ENCODE peak calls at places on chromosome 9, in six cellular contexts. One of them, this sample, is unnamed. For H3K27me3, the result is how much of the 10 kb centered on the place peaks cover.

GRCh38 chr9:88775037-88775471 is 216.2 kb upstream of the S1PR3 start:
- DNase-seq in left ventricle myocardium inferior: no peak
- DNase-seq in effector memory CD4-positive, alpha-beta T cell: no peak
- DNase-seq in NT2/D1: no peak
- DNase-seq in breast epithelium: no peak
- DNase-seq in lower lobe of right lung: no peak
- DNase-seq in this sample: peak

GRCh38 chr9:16207161-16207560 is 654.3 kb downstream of the CCDC171 start:
- DNase-seq in effector memory CD4-positive, alpha-beta T cell: no peak
- DNase-seq in NT2/D1: no peak
- DNase-seq in lower lobe of right lung: no peak
- DNase-seq in left ventricle myocardium inferior: peak
- DNase-seq in breast epithelium: no peak
- DNase-seq in this sample: peak

GRCh38 chr9:21752003-21752402 is 50.4 kb upstream of the MTAP start:
- DNase-seq in breast epithelium: no peak
- DNase-seq in NT2/D1: peak
- DNase-seq in lower lobe of right lung: no peak
- DNase-seq in left ventricle myocardium inferior: no peak
- DNase-seq in effector memory CD4-positive, alpha-beta T cell: no peak
- DNase-seq in this sample: no peak

GRCh38 chr9:122900791-122901190 is 4.4 kb downstream of the RC3H2 start:
- DNase-seq in lower lobe of right lung: no peak
- DNase-seq in NT2/D1: no peak
- DNase-seq in breast epithelium: no peak
- DNase-seq in effector memory CD4-positive, alpha-beta T cell: no peak
- DNase-seq in left ventricle myocardium inferior: no peak
- DNase-seq in this sample: no peak

GRCh38 chr9:94717656-94718225 is 8.8 kb upstream of the AOPEP start:
- DNase-seq in NT2/D1: no peak
- DNase-seq in breast epithelium: no peak
- DNase-seq in lower lobe of right lung: no peak
- DNase-seq in left ventricle myocardium inferior: no peak
- DNase-seq in effector memory CD4-positive, alpha-beta T cell: no peak
- DNase-seq in this sample: no peak

GRCh38 chr9:79134654-79135053 is 437.1 kb upstream of the TLE4 start:
- DNase-seq in breast epithelium: no peak
- DNase-seq in lower lobe of right lung: no peak
- DNase-seq in effector memory CD4-positive, alpha-beta T cell: no peak
- DNase-seq in NT2/D1: peak
- DNase-seq in left ventricle myocardium inferior: no peak
- DNase-seq in this sample: peak

GRCh38 chr9:87421734-87422133 is 75.9 kb upstream of the DAPK1 start:
- DNase-seq in left ventricle myocardium inferior: no peak
- DNase-seq in lower lobe of right lung: no peak
- DNase-seq in NT2/D1: no peak
- DNase-seq in effector memory CD4-positive, alpha-beta T cell: no peak
- DNase-seq in breast epithelium: no peak
- DNase-seq in this sample: no peak

GRCh38 chr9:134980516-134980915 is 62.8 kb upstream of the FCN1 start:
- DNase-seq in breast epithelium: no peak
- DNase-seq in effector memory CD4-positive, alpha-beta T cell: no peak
- DNase-seq in lower lobe of right lung: no peak
- DNase-seq in NT2/D1: no peak
- DNase-seq in left ventricle myocardium inferior: no peak
- DNase-seq in this sample: no peak

GRCh38 chr9:112867275-112867991 is 23.2 kb downstream of the SLC46A2 start:
- DNase-seq in NT2/D1: no peak
- DNase-seq in breast epithelium: no peak
- DNase-seq in left ventricle myocardium inferior: no peak
- DNase-seq in effector memory CD4-positive, alpha-beta T cell: no peak
- DNase-seq in lower lobe of right lung: peak
- DNase-seq in this sample: peak

GRCh38 chr9:115084709-115085108 is 33.2 kb downstream of the TNC start:
- DNase-seq in breast epithelium: no peak
- DNase-seq in NT2/D1: no peak
- DNase-seq in left ventricle myocardium inferior: no peak
- DNase-seq in effector memory CD4-positive, alpha-beta T cell: no peak
- DNase-seq in lower lobe of right lung: no peak
- DNase-seq in this sample: no peak

GRCh38 chr9:136942881-136943230 is 1.7 kb downstream of the FBXW5 start:
- DNase-seq in breast epithelium: no peak
- DNase-seq in lower lobe of right lung: no peak
- DNase-seq in NT2/D1: no peak
- DNase-seq in effector memory CD4-positive, alpha-beta T cell: no peak
- DNase-seq in left ventricle myocardium inferior: no peak
- DNase-seq in this sample: no peak

GRCh38 chr9:137083418-137084004 is 3.3 kb upstream of the MAN1B1 start:
- DNase-seq in left ventricle myocardium inferior: no peak
- DNase-seq in NT2/D1: no peak
- DNase-seq in breast epithelium: no peak
- DNase-seq in effector memory CD4-positive, alpha-beta T cell: no peak
- DNase-seq in lower lobe of right lung: no peak
- DNase-seq in this sample: peak

GRCh38 chr9:109904666-109905065 is 124.7 kb downstream of the PALM2AKAP2 start:
- DNase-seq in lower lobe of right lung: no peak
- DNase-seq in effector memory CD4-positive, alpha-beta T cell: no peak
- DNase-seq in NT2/D1: no peak
- DNase-seq in left ventricle myocardium inferior: no peak
- DNase-seq in breast epithelium: no peak
- DNase-seq in this sample: no peak

GRCh38 chr9:114446672-114447450 is 58.4 kb downstream of the WHRN start:
- DNase-seq in lower lobe of right lung: no peak
- DNase-seq in breast epithelium: no peak
- DNase-seq in NT2/D1: no peak
- DNase-seq in effector memory CD4-positive, alpha-beta T cell: no peak
- DNase-seq in left ventricle myocardium inferior: no peak
- DNase-seq in this sample: no peak

GRCh38 chr9:95239071-95239470 is 78.4 kb downstream of the FANCC start:
- DNase-seq in effector memory CD4-positive, alpha-beta T cell: no peak
- DNase-seq in left ventricle myocardium inferior: no peak
- DNase-seq in NT2/D1: no peak
- DNase-seq in lower lobe of right lung: no peak
- DNase-seq in breast epithelium: no peak
- DNase-seq in this sample: no peak

GRCh38 chr9:27590636-27591035 is 17.4 kb upstream of the C9orf72 start:
- DNase-seq in lower lobe of right lung: no peak
- DNase-seq in left ventricle myocardium inferior: no peak
- DNase-seq in NT2/D1: no peak
- DNase-seq in effector memory CD4-positive, alpha-beta T cell: no peak
- DNase-seq in breast epithelium: no peak
- DNase-seq in this sample: no peak

GRCh38 chr9:89234636-89235035 is 56.0 kb upstream of the SHC3 start:
- DNase-seq in left ventricle myocardium inferior: no peak
- DNase-seq in lower lobe of right lung: peak
- DNase-seq in NT2/D1: peak
- DNase-seq in effector memory CD4-positive, alpha-beta T cell: no peak
- DNase-seq in breast epithelium: no peak
- DNase-seq in this sample: no peak

GRCh38 chr9:111940697-111941096 is 44.1 kb downstream of the UGCG start:
- DNase-seq in NT2/D1: no peak
- DNase-seq in effector memory CD4-positive, alpha-beta T cell: no peak
- DNase-seq in left ventricle myocardium inferior: no peak
- DNase-seq in breast epithelium: no peak
- DNase-seq in lower lobe of right lung: no peak
- DNase-seq in this sample: no peak

GRCh38 chr9:5512658-5513452 is 2.5 kb downstream of the PDCD1LG2 start:
- DNase-seq in effector memory CD4-positive, alpha-beta T cell: no peak
- DNase-seq in lower lobe of right lung: no peak
- DNase-seq in NT2/D1: no peak
- DNase-seq in breast epithelium: no peak
- DNase-seq in left ventricle myocardium inferior: no peak
- DNase-seq in this sample: no peak

GRCh38 chr9:114504341-114505186 is 709 bp downstream of the WHRN start:
- DNase-seq in left ventricle myocardium inferior: peak
- DNase-seq in breast epithelium: peak
- DNase-seq in effector memory CD4-positive, alpha-beta T cell: no peak
- DNase-seq in NT2/D1: no peak
- DNase-seq in lower lobe of right lung: peak
- DNase-seq in this sample: peak

GRCh38 chr9:1052119-1052907 is 2.2 kb downstream of the DMRT2 start:
- DNase-seq in lower lobe of right lung: no peak
- DNase-seq in left ventricle myocardium inferior: no peak
- DNase-seq in breast epithelium: no peak
- DNase-seq in effector memory CD4-positive, alpha-beta T cell: no peak
- DNase-seq in NT2/D1: no peak
- DNase-seq in this sample: no peak
- H3K27me3 ChIP-seq in lower lobe of right lung: half or more
- H3K27me3 ChIP-seq in left ventricle myocardium inferior: half or more
- H3K27me3 ChIP-seq in breast epithelium: under half
- H3K27me3 ChIP-seq in effector memory CD4-positive, alpha-beta T cell: half or more
- H3K27me3 ChIP-seq in NT2/D1: under half
- H3K27me3 ChIP-seq in this sample: under half

DNA sequence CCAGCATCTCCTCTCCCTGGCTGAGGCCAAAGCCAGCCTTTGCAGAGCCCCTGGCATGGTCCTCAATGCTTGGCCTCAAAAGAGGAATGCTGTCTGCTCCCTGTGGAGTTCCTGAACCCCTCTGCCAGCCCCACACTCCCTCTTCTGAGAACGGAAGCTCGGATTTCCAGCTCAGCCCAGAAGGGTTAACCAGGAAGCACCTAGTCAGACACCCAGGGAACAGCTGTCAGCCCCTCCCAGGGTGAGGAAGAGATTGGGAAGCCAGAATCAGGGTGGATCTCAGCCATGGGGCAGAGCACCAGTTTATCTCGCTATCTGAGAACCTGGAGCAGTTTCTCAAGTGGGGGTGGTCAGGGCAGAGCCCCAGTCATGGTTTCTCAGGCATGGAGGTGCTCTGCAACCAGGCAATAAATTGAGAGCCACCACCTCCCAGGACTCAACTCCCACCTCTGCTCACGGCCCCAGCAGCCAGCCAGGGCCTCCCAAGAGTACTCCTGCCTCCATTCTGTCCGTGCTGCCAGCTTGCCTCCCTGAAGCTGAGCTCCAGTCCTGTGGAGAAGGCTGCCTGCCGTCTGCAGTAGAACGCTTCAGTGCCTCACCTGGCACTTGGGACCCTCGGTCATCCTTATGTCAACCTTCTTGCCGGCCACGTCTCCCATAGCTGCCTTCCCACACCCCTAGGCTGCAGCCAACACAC is 7.6 kb downstream of the FOXE1 start:
- DNase-seq in breast epithelium: no peak
- DNase-seq in left ventricle myocardium inferior: no peak
- DNase-seq in lower lobe of right lung: no peak
- DNase-seq in effector memory CD4-positive, alpha-beta T cell: no peak
- DNase-seq in NT2/D1: no peak
- DNase-seq in this sample: no peak
- H3K27me3 ChIP-seq in breast epithelium: under half
- H3K27me3 ChIP-seq in left ventricle myocardium inferior: half or more
- H3K27me3 ChIP-seq in lower lobe of right lung: half or more
- H3K27me3 ChIP-seq in effector memory CD4-positive, alpha-beta T cell: under half
- H3K27me3 ChIP-seq in NT2/D1: half or more
- H3K27me3 ChIP-seq in this sample: half or more

GRCh38 chr9:68496356-68496755 is 44.3 kb downstream of the TMEM252 start:
- DNase-seq in effector memory CD4-positive, alpha-beta T cell: no peak
- DNase-seq in left ventricle myocardium inferior: no peak
- DNase-seq in breast epithelium: no peak
- DNase-seq in NT2/D1: no peak
- DNase-seq in lower lobe of right lung: no peak
- DNase-seq in this sample: no peak

GRCh38 chr9:68495287-68495686 is 45.4 kb downstream of the TMEM252 start:
- DNase-seq in effector memory CD4-positive, alpha-beta T cell: no peak
- DNase-seq in NT2/D1: no peak
- DNase-seq in lower lobe of right lung: no peak
- DNase-seq in breast epithelium: no peak
- DNase-seq in left ventricle myocardium inferior: no peak
- DNase-seq in this sample: no peak

GRCh38 chr9:68493953-68494541 is 46.6 kb downstream of the TMEM252 start:
- DNase-seq in left ventricle myocardium inferior: no peak
- DNase-seq in breast epithelium: no peak
- DNase-seq in effector memory CD4-positive, alpha-beta T cell: no peak
- DNase-seq in NT2/D1: no peak
- DNase-seq in lower lobe of right lung: no peak
- DNase-seq in this sample: no peak

GRCh38 chr9:68489636-68490035 is 51.0 kb downstream of the TMEM252 start:
- DNase-seq in breast epithelium: no peak
- DNase-seq in left ventricle myocardium inferior: no peak
- DNase-seq in effector memory CD4-positive, alpha-beta T cell: no peak
- DNase-seq in NT2/D1: no peak
- DNase-seq in lower lobe of right lung: no peak
- DNase-seq in this sample: no peak

DNA sequence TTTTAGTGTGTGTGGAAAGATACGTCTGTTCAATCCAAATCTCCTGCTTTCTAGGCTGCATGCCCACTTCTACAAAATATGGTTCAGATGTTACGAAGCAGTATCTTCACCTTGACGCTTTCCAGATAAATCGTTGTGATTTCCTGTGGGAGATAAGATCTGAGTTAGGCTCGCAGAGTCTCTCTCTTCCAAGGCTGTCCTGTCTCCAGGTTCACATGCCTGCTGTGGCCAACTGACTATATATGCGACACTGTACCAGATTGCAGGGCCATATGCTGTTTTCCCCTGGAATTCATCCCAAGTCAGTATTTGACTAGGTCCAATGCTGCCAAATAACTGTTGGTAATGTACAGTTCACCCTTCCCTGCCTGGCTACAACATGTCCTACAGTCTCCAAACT is 47.9 kb downstream of the TMEM252 start:
- DNase-seq in effector memory CD4-positive, alpha-beta T cell: no peak
- DNase-seq in breast epithelium: no peak
- DNase-seq in left ventricle myocardium inferior: no peak
- DNase-seq in NT2/D1: no peak
- DNase-seq in lower lobe of right lung: no peak
- DNase-seq in this sample: no peak
- H3K27me3 ChIP-seq in effector memory CD4-positive, alpha-beta T cell: under half
- H3K27me3 ChIP-seq in breast epithelium: under half
- H3K27me3 ChIP-seq in left ventricle myocardium inferior: under half
- H3K27me3 ChIP-seq in NT2/D1: under half
- H3K27me3 ChIP-seq in lower lobe of right lung: under half
- H3K27me3 ChIP-seq in this sample: under half

GRCh38 chr9:14321517-14322125 is 7.7 kb upstream of the NFIB start:
- DNase-seq in NT2/D1: no peak
- DNase-seq in breast epithelium: no peak
- DNase-seq in effector memory CD4-positive, alpha-beta T cell: no peak
- DNase-seq in left ventricle myocardium inferior: no peak
- DNase-seq in lower lobe of right lung: no peak
- DNase-seq in this sample: no peak
- H3K27me3 ChIP-seq in NT2/D1: half or more
- H3K27me3 ChIP-seq in breast epithelium: under half
- H3K27me3 ChIP-seq in effector memory CD4-positive, alpha-beta T cell: under half
- H3K27me3 ChIP-seq in left ventricle myocardium inferior: under half
- H3K27me3 ChIP-seq in lower lobe of right lung: under half
- H3K27me3 ChIP-seq in this sample: under half

DNA sequence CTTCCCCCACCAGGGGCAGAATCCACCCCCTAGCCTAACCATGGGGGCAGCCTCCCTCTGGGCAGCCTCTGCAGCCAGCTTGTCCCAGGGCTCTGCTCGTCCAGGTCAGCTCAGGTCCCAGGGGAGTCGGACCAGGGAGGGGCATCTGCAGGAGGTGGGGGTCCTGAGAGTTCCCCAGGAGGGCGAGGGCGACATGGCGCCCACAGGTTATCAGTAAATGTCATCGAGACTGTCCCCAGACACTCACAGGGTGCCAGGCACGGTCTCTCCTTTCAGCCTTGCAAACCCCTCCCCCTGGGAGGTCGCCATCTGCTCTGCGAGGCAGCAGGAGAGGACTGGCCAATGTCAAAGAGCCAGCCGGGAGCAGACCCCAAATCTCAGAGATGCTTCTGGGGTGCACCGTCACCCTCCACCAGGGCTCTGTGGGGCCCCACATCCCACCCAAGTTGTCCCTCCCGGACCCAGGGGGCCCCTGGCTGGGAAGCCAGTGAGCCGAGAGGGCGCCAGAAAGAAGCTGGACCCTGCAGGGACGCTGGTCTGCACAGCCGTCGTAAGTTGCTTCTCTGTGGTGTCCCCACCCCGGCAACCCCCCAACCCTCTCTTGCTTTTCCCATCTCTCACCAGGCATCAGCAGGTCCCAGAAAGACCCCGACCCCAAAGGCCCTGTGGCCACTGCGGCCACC is 69.3 kb downstream of the NTNG2 start:
- DNase-seq in left ventricle myocardium inferior: no peak
- DNase-seq in NT2/D1: no peak
- DNase-seq in breast epithelium: no peak
- DNase-seq in lower lobe of right lung: no peak
- DNase-seq in effector memory CD4-positive, alpha-beta T cell: no peak
- DNase-seq in this sample: no peak
- H3K27me3 ChIP-seq in left ventricle myocardium inferior: half or more
- H3K27me3 ChIP-seq in NT2/D1: under half
- H3K27me3 ChIP-seq in breast epithelium: under half
- H3K27me3 ChIP-seq in lower lobe of right lung: under half
- H3K27me3 ChIP-seq in effector memory CD4-positive, alpha-beta T cell: under half
- H3K27me3 ChIP-seq in this sample: under half